ENCODE peak calls at places on chromosomes 12 and 14, in five cellular contexts. J is ecto neural progenitor cell, Z is HT1080, G is A549, S is right lobe of liver. M is an unnamed sample.
A peak's percentile ranks its signal among the peaks of the same experiment; 100 is the strongest.

GRCh38 chr14:31080060-31080459 is 53.9 kb upstream of the STRN3 start:
- DNase-seq in J (no peak), Z (peak; percentile 13), G (peak; percentile 34), S (no peak), M (no peak)

GRCh38 chr12:69239922-69240624 is 704 bp downstream of the CPSF6 start:
- DNase-seq in J (peak; percentile 80), Z (peak; percentile 32), G (peak; percentile 57), S (peak; percentile 73), M (peak; percentile 52)

GRCh38 chr12:80419660-80420059 is 24.4 kb upstream of the PTPRQ start:
- DNase-seq in J (no peak), Z (no peak), G (no peak), S (no peak), M (no peak)

GRCh38 chr12:100987552-100988277 is 193.1 kb downstream of the ANO4 start:
- DNase-seq in J (peak; percentile 73), Z (peak; percentile 77), G (peak; percentile 24), S (no peak), M (peak; percentile 8)

GRCh38 chr12:58976146-58976545 is 55.8 kb upstream of the LRIG3 start:
- DNase-seq in J (no peak), Z (no peak), G (no peak), S (no peak), M (no peak)

GRCh38 chr12:25775968-25776367 is 182.5 kb upstream of the RASSF8 start:
- DNase-seq in J (no peak), Z (no peak), G (no peak), S (no peak), M (no peak)

GRCh38 chr12:32000373-32001005 is 41.3 kb downstream of the RESF1 start:
- DNase-seq in J (no peak), Z (no peak), G (no peak), S (no peak), M (no peak)

GRCh38 chr12:121964813-121965643 is 46.6 kb downstream of the CFAP251 start:
- DNase-seq in J (no peak), Z (no peak), G (no peak), S (no peak), M (no peak)

GRCh38 chr12:81170072-81170471 is 92.2 kb downstream of the ACSS3 start:
- DNase-seq in J (no peak), Z (peak; percentile 10), G (no peak), S (no peak), M (no peak)

M was measured in neural crest cell.